ENCODE peak calls at places on chromosomes 3 and 15, in six cellular contexts. I is LoVo, M is PC-3, F is K562, R is GM13976, G is HCEC 1CT. W is an unnamed sample.

GRCh38 chr3:14507757-14508504 is 32.2 kb downstream of the GRIP2 start:
- DNase-seq in I (no peak), M (no peak), F (no peak), R (no peak), G (no peak), W (no peak)

GRCh38 chr15:47688573-47689086 is 28.7 kb upstream of the SEMA6D start:
- DNase-seq in I (no peak), M (peak; percentile 73), F (no peak), R (no peak), G (peak; percentile 89), W (no peak)

GRCh38 chr3:193701896-193702644 is 109.1 kb downstream of the OPA1 start:
- DNase-seq in I (no peak), M (peak; percentile 12), F (no peak), R (no peak), G (no peak), W (no peak)

GRCh38 chr15:48925714-48926223 is 38.0 kb downstream of the SHC4 start:
- DNase-seq in I (peak; percentile 70), M (peak; percentile 92), F (peak; percentile 22), R (no peak), G (peak; percentile 96), W (no peak)

GRCh38 chr3:63970596-63971468 is 52.5 kb downstream of the PSMD6 start:
- DNase-seq in I (no peak), M (no peak), F (peak; percentile 9), R (no peak), G (no peak), W (no peak)

GRCh38 chr15:51369451-51369761 is 28.0 kb downstream of the GLDN start:
- DNase-seq in I (no peak), M (no peak), F (no peak), R (peak; percentile 37), G (no peak), W (no peak)

GRCh38 chr15:81294501-81294850 is 29.5 kb downstream of the STARD5 start:
- DNase-seq in I (no peak), M (no peak), F (no peak), R (no peak), G (no peak), W (no peak)

GRCh38 chr3:134748698-134749097 is 46.4 kb upstream of the EPHB1 start:
- DNase-seq in I (no peak), M (no peak), F (no peak), R (no peak), G (no peak), W (no peak)

GRCh38 chr3:49534581-49535495 is 19.4 kb upstream of the BSN start:
- DNase-seq in I (no peak), M (no peak), F (no peak), R (no peak), G (no peak), W (no peak)

GRCh38 chr3:155890671-155891190 is 20.3 kb downstream of the GMPS start:
- DNase-seq in I (no peak), M (peak; percentile 14), F (peak; percentile 96), R (no peak), G (peak; percentile 42), W (no peak)

GRCh38 chr15:33126559-33127290 is 67.8 kb downstream of the FMN1 start:
- DNase-seq in I (peak; percentile 94), M (peak; percentile 98), F (no peak), R (no peak), G (peak; percentile 88), W (no peak)

GRCh38 chr15:80931191-80931590 is 58.4 kb downstream of the MESD start:
- DNase-seq in I (no peak), M (peak; percentile 45), F (no peak), R (no peak), G (no peak), W (no peak)

GRCh38 chr15:60557157-60557556 is 78.2 kb upstream of the ICE2 start:
- DNase-seq in I (no peak), M (no peak), F (no peak), R (no peak), G (no peak), W (no peak)

GRCh38 chr3:46276497-46277099 is 34.3 kb downstream of the CCR3 start:
- DNase-seq in I (peak; percentile 19), M (peak; percentile 65), F (peak; percentile 40), R (peak; percentile 34), G (no peak), W (peak; percentile 47)

GRCh38 chr3:52506266-52506966 is 11.3 kb downstream of the STAB1 start:
- DNase-seq in I (no peak), M (no peak), F (no peak), R (no peak), G (no peak), W (no peak)

GRCh38 chr3:31050296-31050695 is 155.8 kb upstream of the GADL1 start:
- DNase-seq in I (no peak), M (no peak), F (no peak), R (no peak), G (no peak), W (no peak)

GRCh38 chr3:138620431-138620830 is 11.9 kb downstream of the FAIM start:
- DNase-seq in I (no peak), M (no peak), F (no peak), R (no peak), G (no peak), W (no peak)

GRCh38 chr3:88321696-88322095 is 171.9 kb downstream of the C3orf38 start:
- DNase-seq in I (no peak), M (peak; percentile 71), F (no peak), R (no peak), G (no peak), W (no peak)

GRCh38 chr15:68819451-68820204 is 1.1 kb downstream of the ANP32A start:
- DNase-seq in I (peak; percentile 26), M (peak; percentile 36), F (peak; percentile 48), R (peak; percentile 42), G (peak; percentile 57), W (no peak)

GRCh38 chr3:108100906-108101305 is 10.1 kb upstream of the CD47 start:
- DNase-seq in I (no peak), M (no peak), F (no peak), R (peak; percentile 62), G (no peak), W (no peak)

GRCh38 chr3:79086514-79086913 is 681.3 kb downstream of the ROBO1 start:
- DNase-seq in I (peak; percentile 64), M (peak; percentile 76), F (peak; percentile 9), R (peak; percentile 25), G (peak; percentile 49), W (peak; percentile 3)

GRCh38 chr3:26590919-26591318 is 31.7 kb upstream of the LRRC3B start:
- DNase-seq in I (no peak), M (no peak), F (no peak), R (no peak), G (no peak), W (no peak)

GRCh38 chr3:25580534-25580933 is 84.2 kb downstream of the TOP2B start:
- DNase-seq in I (no peak), M (no peak), F (no peak), R (no peak), G (no peak), W (no peak)

W was measured in GM19239.